ENCODE peak calls at places on chromosomes 1 and 21, in seven cellular contexts. V is GM13977, H is sigmoid colon, O is psoas muscle, K is tibial artery, W is endodermal cell, I is epithelial cell of esophagus. M is an unnamed sample.

GRCh38 chr1:51877434-51878306 is 857 bp downstream of the NRDC start:
- DNase-seq in I (peak), W (no peak), V (no peak), H (peak), O (no peak), K (no peak), M (no peak)

GRCh38 chr1:182614796-182615451 is 10.7 kb upstream of the RGS16 start:
- DNase-seq in I (peak), K (peak), W (peak), O (peak), V (peak), H (peak), M (peak)

GRCh38 chr21:31545036-31545435 is 114.5 kb upstream of the SOD1 start:
- DNase-seq in V (no peak), O (no peak), H (no peak), W (no peak), K (no peak), I (no peak), M (no peak)

GRCh38 chr1:151158311-151158710 is 1.9 kb downstream of the TNFAIP8L2 start:
- DNase-seq in O (no peak), K (no peak), I (no peak), V (no peak), H (no peak), W (no peak), M (no peak)

GRCh38 chr1:169427081-169427611 is at the start of gene CCDC181:
- DNase-seq in W (peak), V (peak), O (peak), I (peak), K (peak), H (peak), M (peak)

GRCh38 chr1:153795934-153796785 is 21.0 kb downstream of the SLC27A3 start:
- DNase-seq in H (peak), K (peak), W (no peak), V (no peak), I (no peak), O (peak), M (no peak)

GRCh38 chr1:177945943-177946650 is 23.8 kb downstream of the SEC16B start:
- DNase-seq in I (peak), O (peak), K (no peak), W (peak), H (no peak), V (peak), M (peak)

GRCh38 chr1:31802190-31803150 is 13.4 kb downstream of the SPOCD1 start:
- DNase-seq in O (no peak), V (no peak), W (no peak), H (no peak), I (no peak), K (peak), M (no peak)

GRCh38 chr1:41371630-41372599 is 10.7 kb downstream of the FOXO6 start:
- DNase-seq in H (no peak), W (peak), O (peak), I (no peak), V (no peak), K (peak), M (peak)

GRCh38 chr1:24911651-24912144 is 18.4 kb downstream of the RUNX3 start:
- DNase-seq in K (no peak), H (no peak), V (no peak), W (no peak), I (no peak), O (peak), M (no peak)

GRCh38 chr1:228005511-228006033 is 1.2 kb upstream of the WNT3A start:
- DNase-seq in W (no peak), I (no peak), O (peak), K (no peak), H (peak), V (peak), M (peak)

GRCh38 chr1:33494929-33495328 is 22.5 kb downstream of the ZSCAN20 start:
- DNase-seq in K (no peak), V (no peak), H (no peak), O (no peak), W (no peak), I (no peak), M (no peak)

GRCh38 chr1:7389786-7390603 is 381.1 kb upstream of the VAMP3 start:
- DNase-seq in H (peak), K (no peak), V (no peak), W (peak), O (no peak), I (no peak), M (peak)

GRCh38 chr1:101000141-101000867 is 25.3 kb downstream of the DPH5 start:
- DNase-seq in I (no peak), K (no peak), W (no peak), V (no peak), H (no peak), O (no peak), M (no peak)

GRCh38 chr1:225977937-225978748 is 21.0 kb downstream of the SDE2 start:
- DNase-seq in V (peak), K (no peak), O (peak), H (peak), I (no peak), W (no peak), M (no peak)

GRCh38 chr21:38622827-38623209 is 124.5 kb upstream of the ERG start:
- DNase-seq in W (no peak), K (no peak), I (no peak), O (no peak), V (no peak), H (no peak), M (no peak)

GRCh38 chr21:35511298-35512162 is 462.4 kb upstream of the RUNX1 start:
- DNase-seq in H (no peak), V (no peak), K (no peak), O (no peak), I (peak), W (no peak), M (no peak)

GRCh38 chr1:213457097-213457680 is 406.1 kb downstream of the RPS6KC1 start:
- DNase-seq in W (no peak), H (no peak), O (peak), K (peak), I (no peak), V (no peak), M (peak)

GRCh38 chr1:204445860-204446412 is 34.3 kb upstream of the PPP1R15B start:
- DNase-seq in W (peak), I (no peak), V (peak), K (no peak), H (no peak), O (peak), M (no peak)

GRCh38 chr21:31667639-31668038 is 8.1 kb downstream of the SOD1 start:
- DNase-seq in H (no peak), K (no peak), I (peak), V (no peak), O (no peak), W (no peak), M (no peak)

GRCh38 chr1:228038387-228039005 is 31.7 kb downstream of the WNT3A start:
- DNase-seq in K (no peak), H (peak), I (no peak), W (no peak), V (no peak), O (peak), M (no peak)

GRCh38 chr1:199728345-199728744 is 299.2 kb upstream of the NR5A2 start:
- DNase-seq in I (no peak), W (no peak), K (no peak), O (no peak), V (no peak), H (no peak), M (no peak)

GRCh38 chr1:183506561-183506960 is 34.3 kb downstream of the SMG7 start:
- DNase-seq in W (no peak), V (no peak), H (no peak), K (no peak), I (no peak), O (no peak), M (no peak)

GRCh38 chr1:3593334-3593733 is 18.0 kb downstream of the MEGF6 start:
- DNase-seq in I (no peak), W (no peak), K (no peak), H (no peak), V (no peak), O (no peak), M (no peak)

GRCh38 chr1:175155473-175155856 is 37.1 kb downstream of the KIAA0040 start:
- DNase-seq in O (no peak), I (no peak), W (no peak), V (no peak), K (no peak), H (no peak), M (no peak)

GRCh38 chr1:205802060-205802459 is 10.9 kb downstream of the SLC41A1 start:
- DNase-seq in O (no peak), K (no peak), W (no peak), I (no peak), H (no peak), V (no peak), M (no peak)

GRCh38 chr21:32425628-32426027 is 13.1 kb downstream of the EVA1C start:
- DNase-seq in H (no peak), W (no peak), I (no peak), K (no peak), V (no peak), O (no peak), M (no peak)

GRCh38 chr1:177926201-177926600 is 43.7 kb downstream of the SEC16B start:
- DNase-seq in K (no peak), H (no peak), W (no peak), O (no peak), I (no peak), V (no peak), M (no peak)

GRCh38 chr1:3146458-3146857 is 77.5 kb downstream of the PRDM16 start:
- DNase-seq in H (no peak), K (no peak), O (no peak), W (no peak), V (no peak), I (no peak), M (no peak)

GRCh38 chr1:103284270-103284669 is 175.9 kb upstream of the COL11A1 start:
- DNase-seq in V (no peak), K (no peak), O (no peak), W (no peak), H (no peak), I (no peak), M (no peak)

GRCh38 chr1:229041946-229042345 is 229.0 kb upstream of the RAB4A start:
- DNase-seq in H (no peak), O (no peak), I (no peak), K (no peak), V (no peak), W (peak), M (no peak)

GRCh38 chr1:39833121-39833520 is 44.5 kb upstream of the BMP8B start:
- DNase-seq in W (no peak), K (no peak), I (no peak), V (no peak), H (no peak), O (no peak), M (no peak)

GRCh38 chr1:202584707-202585590 is 125.3 kb downstream of the SYT2 start:
- DNase-seq in I (no peak), K (no peak), V (no peak), W (no peak), O (no peak), H (no peak), M (no peak)

DNA sequence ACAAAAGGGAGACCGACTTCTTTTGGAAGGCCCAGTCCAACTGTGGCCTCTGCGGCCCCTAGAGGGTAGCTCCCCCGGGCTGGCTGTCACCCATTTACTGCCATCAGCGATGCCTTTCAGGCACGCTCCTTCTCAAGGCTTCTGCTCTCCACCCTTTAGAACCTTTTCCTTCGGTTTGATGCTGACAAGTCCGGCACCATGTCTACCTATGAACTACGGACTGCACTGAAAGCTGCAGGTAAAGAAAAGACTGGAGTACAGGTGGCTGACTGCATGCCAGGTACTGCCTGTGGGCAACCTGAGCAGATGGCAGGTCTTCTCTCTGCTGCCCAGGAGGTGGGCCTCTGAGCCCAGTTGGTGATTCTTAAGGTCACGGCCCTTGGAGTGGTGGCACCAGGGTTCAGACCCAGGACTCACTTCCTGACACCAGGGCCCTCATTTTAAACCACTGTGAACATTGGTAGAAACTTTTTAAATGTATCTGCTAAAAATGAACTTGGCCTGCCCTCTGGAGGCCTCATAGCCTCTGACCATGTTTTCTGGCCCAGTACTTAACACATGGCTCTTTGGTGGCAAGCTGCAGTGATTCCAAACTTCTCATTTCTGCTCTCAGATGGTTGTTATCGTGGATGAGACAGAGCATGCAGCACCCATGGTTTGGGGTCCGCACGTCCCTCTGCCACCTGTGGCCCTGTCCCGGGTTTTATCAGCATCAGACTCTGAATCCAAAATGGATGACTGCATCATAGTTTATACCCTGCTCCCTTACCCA is 45.7 kb downstream of the CAPN9 start:
- DNase-seq in K (no peak), V (no peak), I (no peak), W (peak), O (no peak), H (no peak), M (no peak)
- TF ChIP-seq CTCF in K (no peak), V (peak), I (peak), W (peak), O (no peak), H (no peak), M (no peak)

GRCh38 chr1:155003766-155004351 is 1.3 kb downstream of the ZBTB7B start:
- DNase-seq in V (peak), W (peak), I (no peak), O (peak), K (peak), H (peak), M (peak)

GRCh38 chr1:155002479-155003226 is at the start of gene ZBTB7B:
- DNase-seq in V (peak), W (peak), K (peak), H (no peak), O (peak), I (peak), M (no peak)

GRCh38 chr1:155001688-155002474 is 721 bp upstream of the ZBTB7B start:
- DNase-seq in W (peak), H (peak), I (peak), K (peak), V (peak), O (peak), M (peak)

GRCh38 chr1:155004352-155005075 is 1.9 kb downstream of the ZBTB7B start:
- DNase-seq in W (no peak), H (no peak), O (no peak), I (no peak), K (no peak), V (no peak), M (no peak)

GRCh38 chr1:155003227-155003765 is 694 bp downstream of the ZBTB7B start:
- DNase-seq in H (no peak), W (peak), O (peak), I (peak), V (no peak), K (peak), M (no peak)
- TF ChIP-seq CTCF in H (no peak), W (no peak), O (no peak), I (no peak), V (no peak), K (no peak), M (no peak)

DNA sequence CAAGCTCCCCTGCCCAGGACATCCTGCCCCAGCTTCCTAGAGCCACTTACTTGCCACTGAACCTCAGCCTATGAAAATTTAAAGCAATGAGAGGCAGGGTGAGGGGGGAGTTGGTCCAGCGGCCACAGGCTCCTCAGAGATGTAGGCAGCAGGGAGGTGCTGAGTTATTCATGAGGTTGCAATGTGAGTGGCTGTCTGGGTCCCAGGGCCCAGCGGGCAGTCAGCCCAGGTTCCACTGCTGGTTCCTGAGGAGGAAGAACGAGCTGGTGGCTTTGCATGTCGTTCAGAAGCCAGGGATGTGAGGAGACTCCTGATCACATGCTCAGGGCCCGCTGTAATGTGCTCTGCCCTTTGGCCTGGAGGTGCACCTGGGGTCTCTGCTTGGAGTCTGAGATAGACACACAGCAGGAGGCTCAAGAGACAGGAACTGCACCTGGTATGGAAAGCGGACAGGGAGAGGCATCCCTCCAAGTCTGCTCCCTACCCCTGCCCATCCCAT is at the start of gene KNCN:
- DNase-seq in V (no peak), H (no peak), I (no peak), W (no peak), K (peak), O (no peak), M (no peak)
- TF ChIP-seq CTCF in V (no peak), H (no peak), I (no peak), W (no peak), K (no peak), O (no peak), M (no peak)

GRCh38 chr1:156356875-156357534 is 12.0 kb upstream of the RHBG start:
- DNase-seq in V (peak), K (no peak), O (no peak), H (no peak), W (peak), I (peak), M (no peak)

GRCh38 chr1:156356262-156356874 is 12.6 kb upstream of the RHBG start:
- DNase-seq in W (no peak), O (no peak), I (no peak), K (no peak), V (no peak), H (no peak), M (no peak)

GRCh38 chr1:156360534-156360933 is 8.5 kb upstream of the RHBG start:
- DNase-seq in W (no peak), I (no peak), H (no peak), O (no peak), V (no peak), K (no peak), M (no peak)

GRCh38 chr1:156357977-156358376 is 11.0 kb upstream of the RHBG start:
- DNase-seq in H (no peak), K (no peak), V (no peak), I (no peak), O (no peak), W (no peak), M (no peak)

DNA sequence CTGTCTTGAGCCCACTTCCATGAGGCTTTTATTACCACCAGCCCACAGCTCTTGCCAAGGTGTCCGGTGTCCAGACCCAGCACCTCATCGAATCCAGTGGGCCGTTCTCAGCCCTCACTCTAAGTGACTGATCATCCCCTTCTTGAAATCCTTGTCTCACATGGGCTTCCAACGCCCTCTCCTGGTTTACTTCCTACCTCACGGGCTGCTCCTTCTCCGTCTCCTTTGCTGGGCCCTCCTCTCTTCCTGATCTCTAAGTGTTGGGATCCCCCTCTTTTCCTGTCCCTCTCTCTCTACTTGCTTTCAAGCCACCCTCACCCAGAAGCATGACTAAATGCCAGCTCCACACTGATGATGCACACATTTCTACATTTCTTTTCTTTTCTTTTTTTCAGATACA is 9.0 kb upstream of the RHBG start:
- DNase-seq in H (no peak), K (no peak), O (no peak), W (peak), I (peak), V (no peak), M (no peak)
- TF ChIP-seq CTCF in H (no peak), K (no peak), O (no peak), W (peak), I (peak), V (no peak), M (no peak)

DNA sequence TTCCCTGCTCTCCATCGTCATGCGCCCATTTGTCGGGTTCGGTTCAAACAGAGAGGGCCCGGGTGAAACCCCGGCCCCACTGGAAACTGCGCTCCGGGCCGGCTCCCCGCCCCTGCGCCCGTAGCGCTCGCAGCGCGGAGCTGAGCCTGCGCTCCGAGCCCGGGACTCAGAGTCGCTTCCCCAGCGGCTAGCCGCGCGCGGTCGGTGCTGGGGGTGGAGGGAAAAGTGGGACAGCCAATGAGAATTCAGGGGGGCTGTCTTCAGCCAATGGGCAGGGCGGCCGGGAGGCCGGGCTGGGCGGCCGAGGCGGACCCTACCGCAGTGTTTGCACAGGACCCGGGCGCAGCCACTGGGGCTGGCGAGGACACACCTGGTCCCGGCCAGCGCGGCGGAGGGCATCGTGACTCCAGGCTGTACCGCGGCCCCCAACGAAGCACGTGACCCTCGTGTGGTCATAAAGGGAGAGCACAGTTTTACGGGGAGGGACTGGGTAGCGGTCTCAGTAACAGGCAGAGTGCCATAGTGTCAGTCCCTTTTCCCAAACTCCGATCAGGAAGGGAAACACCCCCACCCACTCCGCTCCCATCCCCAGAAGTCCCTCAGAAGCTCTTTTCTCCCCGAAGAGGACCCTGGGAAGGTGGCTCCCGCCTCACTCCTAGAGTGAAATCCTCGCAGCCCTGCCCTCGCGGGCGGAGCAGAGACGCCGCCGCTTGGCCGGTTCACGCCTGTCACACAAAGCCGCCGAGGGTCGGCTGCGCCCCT is at the start of gene INKA2:
- DNase-seq in K (peak), I (peak), V (peak), O (peak), H (peak), W (peak), M (peak)
- TF ChIP-seq CTCF in K (no peak), I (no peak), V (peak), O (no peak), H (no peak), W (no peak), M (no peak)

DNA sequence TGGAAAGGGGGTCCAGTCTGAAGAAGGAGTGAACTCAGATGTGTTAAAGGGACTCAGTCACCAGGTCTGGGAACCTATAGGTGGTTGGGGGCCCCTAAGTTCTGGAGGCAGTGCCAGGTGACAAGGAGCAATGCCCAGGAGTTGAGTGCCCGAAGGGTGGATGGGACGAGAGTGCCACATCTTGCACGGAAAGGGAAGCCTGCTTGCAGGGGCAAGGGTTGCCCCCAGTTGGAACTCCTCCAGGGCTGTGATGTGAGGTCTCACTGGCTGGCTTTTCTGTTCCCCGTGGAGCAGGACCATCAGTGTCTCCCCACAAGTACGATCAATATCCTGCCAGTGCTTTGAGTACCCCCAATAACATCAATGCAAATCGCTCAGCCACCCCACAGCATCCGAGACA is 107.3 kb downstream of the TOMM20 start:
- DNase-seq in W (no peak), I (no peak), K (no peak), V (no peak), O (no peak), H (peak), M (no peak)
- TF ChIP-seq CTCF in W (no peak), I (no peak), K (no peak), V (no peak), O (no peak), H (no peak), M (no peak)

M was measured in heart right ventricle.